ENCODE peak calls at places on chromosomes 7 and 10, in seven cellular contexts. E is substantia nigra; O is epithelial cell of esophagus; J is naive thymus-derived CD8-positive, alpha-beta T cell; C is GM12891; I is Daoy; R is NCI-H1694 treated with DMSO at 0.1 percent for 48 hours. L is an unnamed sample.

GRCh38 chr7:3520206-3520605 is 219.2 kb downstream of the SDK1 start:
- DNase-seq in E (no peak), O (no peak), J (no peak), C (no peak), I (no peak), R (no peak), L (no peak)

GRCh38 chr7:48004023-48004422 is 24.6 kb upstream of the HUS1 start:
- DNase-seq in E (no peak), O (no peak), J (no peak), C (no peak), I (no peak), R (peak; percentile 46), L (no peak)

GRCh38 chr10:86932674-86933073 is 24.7 kb downstream of the MMRN2 start:
- DNase-seq in E (no peak), O (no peak), J (no peak), C (no peak), I (no peak), R (no peak), L (no peak)

GRCh38 chr10:99665304-99665703 is 6.0 kb downstream of the ENTPD7 start:
- DNase-seq in E (no peak), O (no peak), J (no peak), C (no peak), I (no peak), R (no peak), L (no peak)

GRCh38 chr7:34260282-34260681 is 354.9 kb downstream of the BMPER start:
- DNase-seq in E (no peak), O (peak; percentile 96), J (no peak), C (no peak), I (peak; percentile 84), R (no peak), L (peak; percentile 98)

GRCh38 chr7:106114735-106115383 is 2.7 kb upstream of the SYPL1 start:
- DNase-seq in E (no peak), O (no peak), J (peak; percentile 51), C (no peak), I (no peak), R (no peak), L (no peak)

GRCh38 chr10:100742067-100742771 is 3.2 kb upstream of the PAX2 start:
- DNase-seq in E (no peak), O (no peak), J (no peak), C (no peak), I (no peak), R (no peak), L (no peak)

GRCh38 chr10:71486465-71487114 is 89.9 kb downstream of the CDH23 start:
- DNase-seq in E (no peak), O (peak; percentile 49), J (peak; percentile 12), C (no peak), I (peak; percentile 48), R (peak; percentile 13), L (peak; percentile 22)

GRCh38 chr7:23967949-23968599 is 258.1 kb downstream of the STK31 start:
- DNase-seq in E (no peak), O (no peak), J (no peak), C (no peak), I (no peak), R (no peak), L (peak; percentile 3)

GRCh38 chr10:62082729-62083412 is 181.4 kb downstream of the ARID5B start:
- DNase-seq in E (no peak), O (peak; percentile 46), J (peak; percentile 51), C (no peak), I (peak; percentile 35), R (no peak), L (peak; percentile 64)

GRCh38 chr7:50347693-50348092 is 43.2 kb downstream of the IKZF1 start:
- DNase-seq in E (no peak), O (no peak), J (no peak), C (no peak), I (no peak), R (no peak), L (no peak)

GRCh38 chr10:30058570-30059132 is 735 bp downstream of the JCAD start:
- DNase-seq in E (no peak), O (no peak), J (no peak), C (no peak), I (peak; percentile 17), R (no peak), L (no peak)

GRCh38 chr7:21011153-21011552 is 224.5 kb upstream of the SP8 start:
- DNase-seq in E (no peak), O (peak; percentile 99), J (no peak), C (no peak), I (no peak), R (no peak), L (peak; percentile 99)

GRCh38 chr10:114697061-114697598 is 39.1 kb upstream of the ABLIM1 start:
- DNase-seq in E (no peak), O (peak; percentile 72), J (no peak), C (no peak), I (peak; percentile 65), R (no peak), L (peak; percentile 60)

GRCh38 chr10:130236711-130237110 is 100.5 kb downstream of the GLRX3 start:
- DNase-seq in E (no peak), O (no peak), J (no peak), C (no peak), I (no peak), R (no peak), L (no peak)

GRCh38 chr10:101158101-101159058 is 27.3 kb downstream of the TLX1 start:
- DNase-seq in E (no peak), O (no peak), J (no peak), C (no peak), I (no peak), R (no peak), L (no peak)

GRCh38 chr10:17793041-17793440 is 16.1 kb upstream of the MRC1 start:
- DNase-seq in E (no peak), O (no peak), J (no peak), C (no peak), I (no peak), R (no peak), L (no peak)

GRCh38 chr10:58955615-58956014 is 220.8 kb upstream of the PHYHIPL start:
- DNase-seq in E (no peak), O (no peak), J (no peak), C (no peak), I (no peak), R (no peak), L (no peak)

GRCh38 chr10:133359554-133359971 is 1.7 kb upstream of the FUOM start:
- DNase-seq in E (no peak), O (peak; percentile 73), J (peak; percentile 45), C (no peak), I (no peak), R (no peak), L (peak; percentile 15)

GRCh38 chr10:53284615-53285182 is 512.1 kb upstream of the MBL2 start:
- DNase-seq in E (no peak), O (peak; percentile 14), J (no peak), C (no peak), I (no peak), R (no peak), L (peak; percentile 51)

GRCh38 chr7:1843271-1843861 is 173.3 kb downstream of the ELFN1 start:
- DNase-seq in E (no peak), O (no peak), J (no peak), C (no peak), I (no peak), R (no peak), L (no peak)

GRCh38 chr10:88330174-88330573 is 252.9 kb downstream of the RNLS start:
- DNase-seq in E (no peak), O (no peak), J (no peak), C (no peak), I (no peak), R (no peak), L (no peak)